ENCODE peak calls at places on chromosomes 13 and 19, in six cellular contexts. One of them, this sample, is unnamed.

GRCh38 chr19:8323781-8324185 is 2.5 kb downstream of the RPS28 start:
- DNase-seq in H1: no peak
- DNase-seq in HCT116: no peak
- DNase-seq in K562: no peak
- DNase-seq in HepG2: no peak
- DNase-seq in GM12878: no peak
- DNase-seq in this sample: no peak

GRCh38 chr19:33562636-33563035 is 41.0 kb upstream of the PEPD start:
- DNase-seq in GM12878: no peak
- DNase-seq in HCT116: no peak
- DNase-seq in H1: no peak
- DNase-seq in K562: no peak
- DNase-seq in HepG2: no peak
- DNase-seq in this sample: no peak

GRCh38 chr19:15323496-15324235 is 8.7 kb downstream of the BRD4 start:
- DNase-seq in K562: peak; percentile 51
- DNase-seq in HepG2: peak; percentile 59
- DNase-seq in H1: no peak
- DNase-seq in GM12878: no peak
- DNase-seq in HCT116: no peak
- DNase-seq in this sample: no peak

GRCh38 chr19:8113017-8113416 is 36.4 kb downstream of the FBN3 start:
- DNase-seq in HCT116: no peak
- DNase-seq in HepG2: no peak
- DNase-seq in GM12878: no peak
- DNase-seq in H1: no peak
- DNase-seq in K562: no peak
- DNase-seq in this sample: peak; percentile 16

GRCh38 chr13:111393221-111393790 is 72.9 kb downstream of the TEX29 start:
- DNase-seq in H1: no peak
- DNase-seq in HepG2: no peak
- DNase-seq in HCT116: no peak
- DNase-seq in GM12878: no peak
- DNase-seq in K562: no peak
- DNase-seq in this sample: no peak

GRCh38 chr19:37506387-37507166 is at the start of gene ZNF793:
- DNase-seq in GM12878: no peak
- DNase-seq in K562: no peak
- DNase-seq in HCT116: no peak
- DNase-seq in H1: peak; percentile 68
- DNase-seq in HepG2: no peak
- DNase-seq in this sample: peak; percentile 59

GRCh38 chr13:113997845-113998751 is 24.2 kb upstream of the C13orf46 start:
- DNase-seq in K562: no peak
- DNase-seq in GM12878: no peak
- DNase-seq in HCT116: no peak
- DNase-seq in H1: no peak
- DNase-seq in HepG2: no peak
- DNase-seq in this sample: no peak

GRCh38 chr19:41880329-41880708 is 2.7 kb upstream of the ARHGEF1 start:
- DNase-seq in HCT116: no peak
- DNase-seq in GM12878: no peak
- DNase-seq in H1: no peak
- DNase-seq in HepG2: no peak
- DNase-seq in K562: no peak
- DNase-seq in this sample: no peak

GRCh38 chr19:10740798-10741197 is 22.9 kb downstream of the DNM2 start:
- DNase-seq in HepG2: no peak
- DNase-seq in GM12878: no peak
- DNase-seq in K562: no peak
- DNase-seq in HCT116: no peak
- DNase-seq in H1: no peak
- DNase-seq in this sample: no peak

GRCh38 chr13:19681517-19681916 is 48.1 kb downstream of the MPHOSPH8 start:
- DNase-seq in GM12878: no peak
- DNase-seq in HepG2: no peak
- DNase-seq in HCT116: no peak
- DNase-seq in H1: no peak
- DNase-seq in K562: no peak
- DNase-seq in this sample: no peak

GRCh38 chr13:41563501-41564001 is 106.2 kb downstream of the RGCC start:
- DNase-seq in HCT116: no peak
- DNase-seq in GM12878: no peak
- DNase-seq in HepG2: peak; percentile 57
- DNase-seq in K562: no peak
- DNase-seq in H1: no peak
- DNase-seq in this sample: no peak

GRCh38 chr13:99063952-99064351 is 86.1 kb upstream of the DOCK9 start:
- DNase-seq in HepG2: no peak
- DNase-seq in GM12878: no peak
- DNase-seq in H1: no peak
- DNase-seq in HCT116: no peak
- DNase-seq in K562: no peak
- DNase-seq in this sample: no peak

DNA sequence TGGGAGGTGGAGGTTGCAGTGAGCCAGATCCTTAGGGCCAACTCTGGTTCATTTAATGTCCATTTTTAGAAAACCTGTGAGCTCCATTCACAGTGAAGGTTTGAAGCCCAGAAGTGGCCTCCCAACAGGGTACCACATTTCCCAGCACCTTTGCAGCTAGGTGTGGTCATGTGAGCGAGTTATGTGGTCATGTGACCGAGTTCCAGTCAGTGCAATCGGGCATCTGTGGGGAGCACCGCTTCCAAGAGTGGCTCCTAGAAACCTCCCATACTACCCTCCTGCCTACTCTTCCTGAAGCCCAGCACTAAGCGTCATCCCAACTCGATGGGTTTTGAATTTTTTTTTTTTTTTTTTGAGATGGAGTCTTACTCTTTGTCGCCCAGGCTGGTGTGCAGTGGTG is 663 bp upstream of the PLA2G4C start:
- DNase-seq in GM12878: no peak
- DNase-seq in H1: no peak
- DNase-seq in K562: no peak
- DNase-seq in HepG2: no peak
- DNase-seq in HCT116: no peak
- DNase-seq in this sample: no peak
- H3K4me3 ChIP-seq in GM12878: no peak overlapping the region
- H3K4me3 ChIP-seq in H1: no peak overlapping the region
- H3K4me3 ChIP-seq in K562: no peak overlapping the region
- H3K4me3 ChIP-seq in HepG2: no peak overlapping the region
- H3K4me3 ChIP-seq in HCT116: peak overlapping the region; percentile 72
- H3K4me3 ChIP-seq in this sample: no peak overlapping the region

GRCh38 chr13:88188986-88189385 is 517.8 kb downstream of the SLITRK5 start:
- DNase-seq in HCT116: no peak
- DNase-seq in HepG2: no peak
- DNase-seq in H1: no peak
- DNase-seq in K562: no peak
- DNase-seq in GM12878: no peak
- DNase-seq in this sample: no peak

DNA sequence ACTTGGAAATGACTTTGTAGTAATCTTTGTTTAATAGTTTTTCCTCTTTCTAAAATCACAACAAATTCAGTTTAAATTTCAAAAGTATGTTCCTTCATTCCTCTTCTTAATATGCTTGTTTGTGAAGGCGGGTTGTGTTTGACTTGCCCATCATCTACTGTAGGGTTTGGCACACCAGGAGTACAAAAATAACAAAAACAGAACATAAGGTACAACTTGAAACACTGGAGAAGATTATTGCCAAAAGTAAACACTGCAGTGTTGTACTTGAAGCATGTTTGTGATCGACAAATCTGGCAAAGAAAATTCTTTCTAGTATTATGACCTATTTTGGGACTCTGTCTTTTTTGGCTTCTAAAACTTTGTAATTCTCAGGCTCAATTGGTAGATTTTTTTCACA is 518.6 kb downstream of the SLITRK5 start:
- DNase-seq in K562: no peak
- DNase-seq in HepG2: no peak
- DNase-seq in H1: no peak
- DNase-seq in HCT116: no peak
- DNase-seq in GM12878: no peak
- DNase-seq in this sample: no peak
- TF ChIP-seq ZNF274 in K562: no peak
- TF ChIP-seq ZNF274 in HepG2: no peak
- TF ChIP-seq ZNF274 in H1: no peak
- TF ChIP-seq ZNF274 in HCT116: no peak
- TF ChIP-seq ZNF274 in GM12878: no peak
- TF ChIP-seq ZNF274 in this sample: no peak

DNA sequence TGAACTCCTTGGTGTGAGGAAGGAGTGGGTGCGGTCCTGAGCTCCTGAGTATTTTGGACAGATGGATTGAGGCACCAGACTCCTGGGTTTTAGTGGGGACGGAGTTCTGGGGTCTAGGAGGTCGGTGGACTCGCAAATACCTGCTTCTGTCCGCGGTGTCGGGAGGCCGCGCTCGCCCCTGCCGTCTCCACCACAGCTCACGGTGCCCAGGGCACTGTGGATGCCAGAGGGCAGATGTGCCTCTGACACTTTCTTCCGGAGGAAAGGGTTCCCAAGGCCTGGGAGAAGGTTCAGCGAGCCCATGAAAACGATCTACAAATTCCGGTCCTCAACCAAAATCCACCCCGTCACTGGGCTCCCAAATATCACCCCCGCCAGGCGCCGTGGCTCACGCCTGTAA is 3.3 kb downstream of the TULP2 start:
- DNase-seq in GM12878: no peak
- DNase-seq in HCT116: no peak
- DNase-seq in HepG2: no peak
- DNase-seq in K562: no peak
- DNase-seq in H1: no peak
- DNase-seq in this sample: no peak
- H3K4me3 ChIP-seq in GM12878: peak overlapping the region; percentile 56
- H3K4me3 ChIP-seq in HCT116: no peak overlapping the region
- H3K4me3 ChIP-seq in HepG2: no peak overlapping the region
- H3K4me3 ChIP-seq in K562: no peak overlapping the region
- H3K4me3 ChIP-seq in H1: no peak overlapping the region
- H3K4me3 ChIP-seq in this sample: no peak overlapping the region

DNA sequence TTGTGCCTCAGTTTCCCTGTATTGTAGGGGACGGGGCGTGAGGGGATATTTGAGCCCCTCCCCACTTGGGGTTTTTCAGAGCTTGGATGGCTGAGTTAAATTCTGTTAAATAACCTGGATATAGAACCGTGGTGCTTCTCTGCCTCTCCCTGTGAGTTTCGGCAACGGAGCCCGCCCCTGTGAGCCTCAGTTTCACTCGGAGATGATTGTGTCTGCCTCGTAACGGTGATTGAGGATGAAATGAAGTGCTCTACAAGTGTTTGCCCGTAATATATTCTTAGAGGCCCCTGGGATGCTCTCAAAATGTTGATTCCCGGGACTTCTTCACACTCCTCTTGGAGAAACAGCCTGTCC is 509 bp downstream of the KXD1 start:
- DNase-seq in H1: no peak
- DNase-seq in K562: no peak
- DNase-seq in GM12878: no peak
- DNase-seq in HCT116: no peak
- DNase-seq in HepG2: no peak
- DNase-seq in this sample: no peak
- TF ChIP-seq ZNF274 in H1: no peak
- TF ChIP-seq ZNF274 in K562: no peak
- TF ChIP-seq ZNF274 in GM12878: no peak
- TF ChIP-seq ZNF274 in HCT116: no peak
- TF ChIP-seq ZNF274 in HepG2: no peak
- TF ChIP-seq ZNF274 in this sample: no peak